ENCODE peak calls at places on chromosomes 1 and 21, in nine cellular contexts. K, X, V, D, E, H, N, U and T are unnamed samples.
A peak's percentile ranks its signal among the peaks of the same experiment; 100 is the strongest.

GRCh38 chr21:40445349-40445921 is 401.5 kb downstream of the DSCAM start:
- DNase-seq in K (no peak), X (peak; percentile 20), V (no peak), D (no peak), E (no peak), H (no peak), N (no peak), U (no peak), T (no peak)

GRCh38 chr1:20654104-20654690 is 7.0 kb downstream of the DDOST start:
- DNase-seq in K (no peak), X (no peak), V (no peak), D (peak; percentile 80), E (no peak), H (no peak), N (peak; percentile 43), U (no peak), T (no peak)

GRCh38 chr1:115679141-115679611 is 37.4 kb downstream of the VANGL1 start:
- DNase-seq in K (peak; percentile 16), X (peak; percentile 64), V (no peak), D (peak; percentile 61), E (no peak), H (peak; percentile 71), N (peak; percentile 29), U (no peak), T (no peak)

GRCh38 chr1:74995848-74996247 is 138.3 kb upstream of the LHX8 start:
- DNase-seq in K (no peak), X (no peak), V (no peak), D (no peak), E (no peak), H (no peak), N (no peak), U (no peak), T (no peak)

GRCh38 chr1:4298333-4298732 is 356.1 kb upstream of the AJAP1 start:
- DNase-seq in K (no peak), X (no peak), V (no peak), D (no peak), E (no peak), H (no peak), N (no peak), U (no peak), T (no peak)

GRCh38 chr1:187696092-187696491 is 867.3 kb downstream of the PLA2G4A start:
- DNase-seq in K (no peak), X (no peak), V (no peak), D (no peak), E (no peak), H (no peak), N (no peak), U (no peak), T (no peak)

GRCh38 chr1:195584870-195585624 is 1023.2 kb downstream of the KCNT2 start:
- DNase-seq in K (no peak), X (peak; percentile 31), V (no peak), D (no peak), E (no peak), H (no peak), N (no peak), U (no peak), T (no peak)

GRCh38 chr1:157798211-157798610 is 21.3 kb upstream of the FCRL2 start:
- DNase-seq in K (no peak), X (peak; percentile 76), V (no peak), D (no peak), E (no peak), H (no peak), N (no peak), U (no peak), T (no peak)

GRCh38 chr1:154661110-154661509 is 53.1 kb upstream of the ADAR start:
- DNase-seq in K (no peak), X (no peak), V (no peak), D (no peak), E (no peak), H (no peak), N (no peak), U (no peak), T (no peak)

GRCh38 chr1:162757476-162757875 is 33.0 kb upstream of the HSD17B7 start:
- DNase-seq in K (no peak), X (no peak), V (no peak), D (no peak), E (no peak), H (no peak), N (no peak), U (no peak), T (no peak)

GRCh38 chr1:211352985-211353515 is 26.4 kb downstream of the TRAF5 start:
- DNase-seq in K (no peak), X (peak; percentile 29), V (no peak), D (no peak), E (no peak), H (no peak), N (no peak), U (no peak), T (no peak)

DNA sequence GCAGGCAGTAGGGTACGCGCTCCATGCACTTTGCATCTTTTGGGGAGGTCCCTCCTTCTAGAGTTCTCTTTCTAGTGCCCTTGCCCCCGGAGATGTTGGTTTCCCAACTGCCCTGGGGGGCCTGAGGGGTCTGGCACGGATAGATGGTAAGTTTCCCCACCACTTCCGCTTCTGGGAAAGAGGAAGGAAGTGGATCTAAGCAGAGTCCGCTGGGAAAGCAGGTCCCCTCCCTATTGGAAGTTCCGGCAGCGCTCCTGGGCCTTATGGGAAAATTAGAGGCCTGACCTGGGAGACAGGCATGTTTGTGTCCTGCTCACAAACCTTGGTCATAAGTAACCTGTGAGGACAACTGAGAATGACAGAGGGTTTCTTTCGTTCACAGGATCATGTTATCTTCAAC is 274.4 kb downstream of the RPS6KC1 start:
- DNase-seq in K (no peak), X (no peak), V (no peak), D (no peak), E (no peak), H (no peak), N (no peak), U (no peak), T (no peak)
- H3K4me3 ChIP-seq in K (no peak overlapping the region), X (no peak overlapping the region), V (no peak overlapping the region), D (no peak overlapping the region), E (no peak overlapping the region), H (no peak overlapping the region), N (no peak overlapping the region), U (no peak overlapping the region), T (no peak overlapping the region)

GRCh38 chr1:109569323-109569722 is 20.9 kb downstream of the GNAI3 start:
- DNase-seq in K (no peak), X (no peak), V (no peak), D (no peak), E (no peak), H (no peak), N (no peak), U (no peak), T (no peak)
- H3K4me3 ChIP-seq in K (no peak overlapping the region), X (no peak overlapping the region), V (no peak overlapping the region), D (no peak overlapping the region), E (no peak overlapping the region), H (no peak overlapping the region), N (no peak overlapping the region), U (no peak overlapping the region), T (no peak overlapping the region)

GRCh38 chr1:204104331-204105222 is 31.7 kb downstream of the SOX13 start:
- DNase-seq in K (no peak), X (peak; percentile 17), V (peak; percentile 81), D (peak; percentile 78), E (no peak), H (peak; percentile 47), N (no peak), U (no peak), T (no peak)
- H3K4me3 ChIP-seq in K (no peak overlapping the region), X (no peak overlapping the region), V (no peak overlapping the region), D (no peak overlapping the region), E (no peak overlapping the region), H (no peak overlapping the region), N (peak overlapping the region; percentile 21), U (no peak overlapping the region), T (no peak overlapping the region)

DNA sequence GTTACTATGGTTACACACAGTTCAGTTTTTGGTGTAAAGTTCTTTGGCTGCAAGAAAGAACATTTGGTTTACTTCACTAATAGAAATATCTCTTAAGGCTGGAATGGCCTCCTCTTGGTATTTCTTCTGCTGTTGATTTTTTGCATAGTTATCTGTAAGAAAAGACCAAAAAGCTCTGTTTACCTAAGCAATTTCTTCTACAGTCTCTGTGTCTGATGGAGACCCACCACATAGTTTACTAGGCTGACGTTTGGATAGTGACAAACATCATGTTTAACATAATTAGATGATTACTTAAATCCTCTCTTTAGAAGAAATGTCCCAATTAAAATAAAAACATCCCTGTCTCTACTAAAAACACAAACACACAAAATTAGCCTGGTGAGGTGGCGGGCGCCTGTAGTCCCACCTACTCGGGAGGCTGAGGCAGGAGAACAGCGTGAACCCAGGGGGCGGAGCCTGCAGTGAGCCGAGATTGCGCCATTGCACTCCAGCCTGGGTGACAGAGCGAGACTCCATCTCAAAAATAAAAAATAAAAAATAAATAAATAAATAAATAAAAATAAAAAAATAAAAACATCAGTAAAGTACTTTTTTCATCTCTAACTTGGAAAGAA is 7.2 kb downstream of the PIGP start:
- DNase-seq in K (no peak), X (no peak), V (peak; percentile 92), D (no peak), E (no peak), H (no peak), N (no peak), U (no peak), T (no peak)
- H3K4me3 ChIP-seq in K (no peak overlapping the region), X (no peak overlapping the region), V (no peak overlapping the region), D (no peak overlapping the region), E (no peak overlapping the region), H (no peak overlapping the region), N (no peak overlapping the region), U (no peak overlapping the region), T (no peak overlapping the region)

GRCh38 chr1:1915911-1916835 is 1.1 kb downstream of the CALML6 start:
- DNase-seq in K (no peak), X (no peak), V (no peak), D (peak; percentile 25), E (peak; percentile 45), H (no peak), N (no peak), U (no peak), T (no peak)

GRCh38 chr1:1918901-1919303 is at the start of gene TMEM52:
- DNase-seq in K (no peak), X (no peak), V (no peak), D (no peak), E (no peak), H (no peak), N (no peak), U (no peak), T (no peak)

GRCh38 chr1:1916882-1917281 is 1.8 kb downstream of the CALML6 start:
- DNase-seq in K (no peak), X (no peak), V (no peak), D (peak; percentile 22), E (peak; percentile 40), H (no peak), N (no peak), U (no peak), T (no peak)

GRCh38 chr1:1917995-1918900 is 831 bp downstream of the TMEM52 start:
- DNase-seq in K (no peak), X (no peak), V (no peak), D (no peak), E (peak; percentile 50), H (no peak), N (no peak), U (no peak), T (no peak)

DNA sequence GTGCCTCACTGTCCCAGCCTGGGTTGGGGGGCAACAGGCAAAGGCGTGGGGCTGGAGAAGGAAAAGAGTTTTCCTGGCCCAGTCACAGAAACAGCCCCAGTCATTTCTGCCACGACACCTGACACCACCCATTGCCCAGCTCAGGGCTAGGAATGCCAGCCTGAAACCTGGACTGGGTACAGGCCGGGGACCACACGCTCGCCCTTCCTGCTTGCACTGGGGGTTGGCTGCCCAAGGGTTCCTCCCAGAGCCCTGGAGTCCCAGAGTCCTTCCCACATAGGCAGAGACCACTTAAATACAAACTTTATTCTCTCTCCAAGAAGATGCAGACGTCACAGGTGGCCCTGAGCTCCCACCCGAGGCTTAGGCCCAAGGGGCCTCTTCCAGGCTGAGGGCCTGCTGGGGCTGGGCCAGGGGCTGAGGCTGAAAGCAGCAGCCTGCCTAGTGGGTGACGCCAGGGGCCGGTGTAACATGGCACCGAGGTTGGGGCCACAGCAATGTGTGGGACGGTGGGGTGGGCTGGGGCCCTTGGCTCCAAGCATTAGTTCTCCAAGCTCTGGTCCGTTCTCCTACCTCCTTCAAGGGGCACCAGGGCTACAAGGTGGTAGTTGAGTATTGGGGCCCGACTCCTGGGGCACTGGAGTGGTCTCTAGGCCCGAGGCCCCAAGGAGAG is 1.6 kb downstream of the TMEM52 start:
- DNase-seq in K (no peak), X (no peak), V (no peak), D (no peak), E (peak; percentile 45), H (no peak), N (no peak), U (no peak), T (no peak)
- H3K4me3 ChIP-seq in K (no peak overlapping the region), X (no peak overlapping the region), V (no peak overlapping the region), D (no peak overlapping the region), E (no peak overlapping the region), H (no peak overlapping the region), N (no peak overlapping the region), U (no peak overlapping the region), T (no peak overlapping the region)